ENCODE peak calls at places on chromosomes 3 and 15, in nine cellular contexts. One of them, this sample, is unnamed.

GRCh38 chr3:112984485-112984884 is 6.3 kb upstream of the GTPBP8 start:
- DNase-seq in breast epithelium: no peak
- DNase-seq in endothelial cell of umbilical vein: peak; percentile 57
- DNase-seq in K562: no peak
- DNase-seq in lower leg skin: no peak
- DNase-seq in ovary: no peak
- DNase-seq in tibial nerve: no peak
- DNase-seq in HCT116: no peak
- DNase-seq in body of pancreas: peak; percentile 16
- DNase-seq in this sample: no peak

GRCh38 chr15:34647569-34648334 is 64.3 kb upstream of the GOLGA8B start:
- DNase-seq in K562: peak; percentile 44
- DNase-seq in lower leg skin: no peak
- DNase-seq in tibial nerve: no peak
- DNase-seq in ovary: no peak
- DNase-seq in breast epithelium: no peak
- DNase-seq in endothelial cell of umbilical vein: no peak
- DNase-seq in body of pancreas: peak; percentile 30
- DNase-seq in HCT116: no peak
- DNase-seq in this sample: no peak

GRCh38 chr3:153595186-153595815 is 433.3 kb downstream of the RAP2B start:
- DNase-seq in endothelial cell of umbilical vein: peak; percentile 66
- DNase-seq in body of pancreas: no peak
- DNase-seq in tibial nerve: no peak
- DNase-seq in lower leg skin: no peak
- DNase-seq in breast epithelium: no peak
- DNase-seq in K562: no peak
- DNase-seq in HCT116: peak; percentile 24
- DNase-seq in ovary: no peak
- DNase-seq in this sample: no peak

GRCh38 chr3:155093261-155093660 is 13.1 kb downstream of the MME start:
- DNase-seq in lower leg skin: no peak
- DNase-seq in tibial nerve: no peak
- DNase-seq in K562: no peak
- DNase-seq in endothelial cell of umbilical vein: no peak
- DNase-seq in ovary: no peak
- DNase-seq in body of pancreas: peak; percentile 59
- DNase-seq in HCT116: no peak
- DNase-seq in breast epithelium: no peak
- DNase-seq in this sample: no peak

GRCh38 chr3:9903238-9903624 is 583 bp downstream of the IL17RE start:
- DNase-seq in lower leg skin: no peak
- DNase-seq in body of pancreas: no peak
- DNase-seq in breast epithelium: no peak
- DNase-seq in K562: no peak
- DNase-seq in ovary: no peak
- DNase-seq in tibial nerve: no peak
- DNase-seq in endothelial cell of umbilical vein: peak; percentile 41
- DNase-seq in HCT116: no peak
- DNase-seq in this sample: no peak

GRCh38 chr15:90009301-90010063 is 8.4 kb downstream of the ZNF710 start:
- DNase-seq in HCT116: no peak
- DNase-seq in endothelial cell of umbilical vein: no peak
- DNase-seq in tibial nerve: no peak
- DNase-seq in lower leg skin: peak; percentile 68
- DNase-seq in K562: no peak
- DNase-seq in ovary: no peak
- DNase-seq in body of pancreas: no peak
- DNase-seq in breast epithelium: no peak
- DNase-seq in this sample: no peak

GRCh38 chr3:188470508-188471130 is 316.7 kb downstream of the LPP start:
- DNase-seq in K562: no peak
- DNase-seq in HCT116: no peak
- DNase-seq in body of pancreas: no peak
- DNase-seq in endothelial cell of umbilical vein: no peak
- DNase-seq in ovary: no peak
- DNase-seq in breast epithelium: no peak
- DNase-seq in tibial nerve: no peak
- DNase-seq in lower leg skin: no peak
- DNase-seq in this sample: no peak

GRCh38 chr3:57752307-57752706 is 3.8 kb upstream of the SLMAP start:
- DNase-seq in K562: no peak
- DNase-seq in breast epithelium: no peak
- DNase-seq in HCT116: peak; percentile 88
- DNase-seq in endothelial cell of umbilical vein: peak; percentile 45
- DNase-seq in ovary: no peak
- DNase-seq in lower leg skin: no peak
- DNase-seq in tibial nerve: no peak
- DNase-seq in body of pancreas: peak; percentile 29
- DNase-seq in this sample: no peak

GRCh38 chr15:51737538-51738305 is at the start of gene LYSMD2:
- DNase-seq in K562: peak; percentile 81
- DNase-seq in body of pancreas: peak; percentile 75
- DNase-seq in endothelial cell of umbilical vein: peak; percentile 71
- DNase-seq in ovary: peak; percentile 87
- DNase-seq in breast epithelium: peak; percentile 58
- DNase-seq in tibial nerve: peak; percentile 64
- DNase-seq in HCT116: no peak
- DNase-seq in lower leg skin: peak; percentile 95
- DNase-seq in this sample: peak; percentile 82

GRCh38 chr15:33742807-33743206 is 225.5 kb upstream of the CHRM5 start:
- DNase-seq in K562: no peak
- DNase-seq in lower leg skin: no peak
- DNase-seq in HCT116: no peak
- DNase-seq in breast epithelium: no peak
- DNase-seq in body of pancreas: no peak
- DNase-seq in tibial nerve: no peak
- DNase-seq in endothelial cell of umbilical vein: no peak
- DNase-seq in ovary: no peak
- DNase-seq in this sample: no peak

GRCh38 chr3:122992628-122993570 is 34.7 kb downstream of the SEMA5B start:
- DNase-seq in ovary: no peak
- DNase-seq in body of pancreas: no peak
- DNase-seq in lower leg skin: no peak
- DNase-seq in tibial nerve: no peak
- DNase-seq in endothelial cell of umbilical vein: no peak
- DNase-seq in HCT116: no peak
- DNase-seq in K562: no peak
- DNase-seq in breast epithelium: no peak
- DNase-seq in this sample: no peak

GRCh38 chr15:41585140-41586047 is 26.4 kb downstream of the TYRO3 start:
- DNase-seq in lower leg skin: no peak
- DNase-seq in body of pancreas: peak; percentile 70
- DNase-seq in ovary: peak; percentile 65
- DNase-seq in endothelial cell of umbilical vein: peak; percentile 73
- DNase-seq in tibial nerve: no peak
- DNase-seq in HCT116: no peak
- DNase-seq in K562: no peak
- DNase-seq in breast epithelium: no peak
- DNase-seq in this sample: peak; percentile 73

GRCh38 chr3:116413319-116413718 is 32.0 kb downstream of the LSAMP start:
- DNase-seq in body of pancreas: no peak
- DNase-seq in lower leg skin: no peak
- DNase-seq in K562: no peak
- DNase-seq in HCT116: no peak
- DNase-seq in breast epithelium: no peak
- DNase-seq in ovary: no peak
- DNase-seq in tibial nerve: no peak
- DNase-seq in endothelial cell of umbilical vein: no peak
- DNase-seq in this sample: no peak

DNA sequence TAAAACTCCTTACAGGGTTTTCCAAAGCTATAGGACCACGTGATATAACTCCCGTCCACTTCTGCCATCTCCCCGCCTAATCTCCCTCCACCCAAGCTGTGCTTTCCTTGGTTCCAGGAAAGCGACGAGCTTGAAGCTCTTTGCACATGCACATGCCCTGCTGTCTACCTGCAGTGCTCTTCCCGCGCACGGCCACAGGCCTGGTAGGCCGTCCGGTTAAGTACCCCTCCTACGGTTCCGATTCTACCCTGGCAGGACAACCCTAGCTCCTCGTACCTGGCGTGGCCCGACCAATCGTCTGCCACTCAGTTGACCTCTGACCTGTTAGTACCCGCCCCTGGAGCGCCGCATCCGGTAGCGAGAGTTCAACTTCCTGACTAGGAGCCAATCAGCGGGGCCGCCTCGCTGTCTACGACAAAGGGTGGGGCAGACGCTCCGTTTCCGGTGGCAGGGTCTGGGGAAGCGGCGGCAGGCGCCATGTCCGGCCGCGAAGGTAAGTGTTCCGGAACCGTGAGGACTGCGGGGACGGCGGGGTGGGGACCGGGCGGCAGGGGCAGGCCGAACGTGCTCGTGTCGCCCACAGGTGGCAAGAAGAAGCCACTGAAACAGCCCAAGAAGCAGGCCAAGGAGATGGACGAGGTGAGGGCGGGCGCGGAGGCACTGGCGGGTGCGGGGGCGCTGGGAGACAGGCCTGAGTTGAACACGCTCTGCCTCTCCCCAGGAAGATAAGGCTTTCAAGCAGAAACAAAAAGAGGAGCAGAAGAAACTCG is at the start of the genes CCDC51 and TMA7:
- DNase-seq in tibial nerve: peak; percentile 98
- DNase-seq in lower leg skin: peak; percentile 100
- DNase-seq in endothelial cell of umbilical vein: peak; percentile 96
- DNase-seq in K562: peak; percentile 91
- DNase-seq in ovary: peak; percentile 99
- DNase-seq in HCT116: peak; percentile 96
- DNase-seq in breast epithelium: peak; percentile 100
- DNase-seq in body of pancreas: peak; percentile 99
- DNase-seq in this sample: peak; percentile 100
- TF ChIP-seq POLR2A in tibial nerve: peak; percentile 87
- TF ChIP-seq POLR2A in lower leg skin: no peak
- TF ChIP-seq POLR2A in endothelial cell of umbilical vein: peak; percentile 75
- TF ChIP-seq POLR2A in K562: peak; percentile 91
- TF ChIP-seq POLR2A in ovary: peak; percentile 98
- TF ChIP-seq POLR2A in HCT116: peak; percentile 68
- TF ChIP-seq POLR2A in breast epithelium: peak; percentile 93
- TF ChIP-seq POLR2A in body of pancreas: peak; percentile 90
- TF ChIP-seq POLR2A in this sample: peak; percentile 44

GRCh38 chr3:53229171-53229570 is 26.7 kb downstream of the TKT start:
- DNase-seq in breast epithelium: no peak
- DNase-seq in K562: no peak
- DNase-seq in lower leg skin: no peak
- DNase-seq in endothelial cell of umbilical vein: no peak
- DNase-seq in tibial nerve: no peak
- DNase-seq in ovary: no peak
- DNase-seq in body of pancreas: no peak
- DNase-seq in HCT116: no peak
- DNase-seq in this sample: no peak

GRCh38 chr3:53229606-53230005 is 26.2 kb downstream of the TKT start:
- DNase-seq in tibial nerve: no peak
- DNase-seq in body of pancreas: no peak
- DNase-seq in endothelial cell of umbilical vein: no peak
- DNase-seq in lower leg skin: no peak
- DNase-seq in ovary: no peak
- DNase-seq in K562: no peak
- DNase-seq in HCT116: no peak
- DNase-seq in breast epithelium: no peak
- DNase-seq in this sample: no peak

GRCh38 chr3:53230789-53231188 is 25.0 kb downstream of the TKT start:
- DNase-seq in ovary: no peak
- DNase-seq in breast epithelium: no peak
- DNase-seq in K562: no peak
- DNase-seq in body of pancreas: no peak
- DNase-seq in tibial nerve: no peak
- DNase-seq in lower leg skin: no peak
- DNase-seq in endothelial cell of umbilical vein: no peak
- DNase-seq in HCT116: no peak
- DNase-seq in this sample: no peak

GRCh38 chr3:53231532-53232511 is 24.0 kb downstream of the TKT start:
- DNase-seq in tibial nerve: no peak
- DNase-seq in K562: no peak
- DNase-seq in HCT116: no peak
- DNase-seq in body of pancreas: no peak
- DNase-seq in lower leg skin: no peak
- DNase-seq in breast epithelium: no peak
- DNase-seq in endothelial cell of umbilical vein: no peak
- DNase-seq in ovary: peak; percentile 9
- DNase-seq in this sample: no peak

GRCh38 chr3:53230041-53230621 is 25.7 kb downstream of the TKT start:
- DNase-seq in lower leg skin: no peak
- DNase-seq in HCT116: no peak
- DNase-seq in body of pancreas: no peak
- DNase-seq in breast epithelium: no peak
- DNase-seq in endothelial cell of umbilical vein: no peak
- DNase-seq in tibial nerve: no peak
- DNase-seq in ovary: no peak
- DNase-seq in K562: no peak
- DNase-seq in this sample: no peak
- TF ChIP-seq CTCF in lower leg skin: no peak
- TF ChIP-seq CTCF in HCT116: no peak
- TF ChIP-seq CTCF in body of pancreas: no peak
- TF ChIP-seq CTCF in breast epithelium: no peak
- TF ChIP-seq CTCF in endothelial cell of umbilical vein: no peak
- TF ChIP-seq CTCF in tibial nerve: no peak
- TF ChIP-seq CTCF in ovary: no peak
- TF ChIP-seq CTCF in K562: no peak
- TF ChIP-seq CTCF in this sample: no peak

DNA sequence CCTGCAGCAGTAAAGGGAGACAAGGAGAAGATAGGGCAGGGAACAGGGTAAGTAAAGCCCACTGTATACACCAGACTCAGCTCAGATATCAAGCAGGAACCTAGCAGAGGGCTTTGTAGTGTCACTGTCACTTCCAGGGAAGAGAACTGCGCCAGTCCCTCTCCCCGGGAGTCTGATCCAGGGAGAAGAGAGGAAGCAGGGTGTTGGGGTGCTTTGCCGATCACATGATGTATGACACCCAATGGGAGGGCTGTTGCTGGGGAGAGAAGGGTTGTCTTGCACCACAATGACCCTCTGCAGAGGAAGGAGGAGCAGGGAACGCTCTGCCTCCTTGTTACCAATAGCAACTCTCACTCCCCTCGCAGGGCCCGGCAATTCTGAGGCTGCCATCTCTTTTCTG is 147.2 kb upstream of the SLC2A2 start:
- DNase-seq in body of pancreas: peak; percentile 16
- DNase-seq in tibial nerve: no peak
- DNase-seq in K562: no peak
- DNase-seq in HCT116: no peak
- DNase-seq in lower leg skin: no peak
- DNase-seq in ovary: no peak
- DNase-seq in endothelial cell of umbilical vein: no peak
- DNase-seq in breast epithelium: no peak
- DNase-seq in this sample: no peak
- TF ChIP-seq POLR2A in body of pancreas: peak; percentile 11
- TF ChIP-seq POLR2A in tibial nerve: no peak
- TF ChIP-seq POLR2A in K562: no peak
- TF ChIP-seq POLR2A in HCT116: no peak
- TF ChIP-seq POLR2A in lower leg skin: no peak
- TF ChIP-seq POLR2A in ovary: no peak
- TF ChIP-seq POLR2A in endothelial cell of umbilical vein: no peak
- TF ChIP-seq POLR2A in breast epithelium: no peak
- TF ChIP-seq POLR2A in this sample: no peak

DNA sequence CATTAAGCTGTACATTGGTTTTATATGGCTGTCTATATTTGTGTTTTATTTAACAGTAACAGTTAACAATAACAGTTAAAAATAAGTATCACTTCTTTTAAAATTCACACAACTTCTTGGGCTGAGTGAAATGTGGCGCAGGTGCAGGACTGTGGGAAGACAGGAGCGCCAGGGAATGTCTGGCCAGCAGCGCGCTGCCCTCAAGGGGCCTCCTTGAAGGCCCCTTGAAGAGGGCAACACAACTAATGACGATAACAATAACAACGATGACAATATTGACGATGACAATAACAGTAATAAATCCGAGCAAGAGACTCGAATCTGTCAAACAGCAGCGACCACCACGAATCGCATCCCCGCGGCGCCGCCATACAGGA is 411 bp upstream of the PPP2R3A start:
- DNase-seq in tibial nerve: no peak
- DNase-seq in ovary: no peak
- DNase-seq in body of pancreas: no peak
- DNase-seq in K562: no peak
- DNase-seq in HCT116: no peak
- DNase-seq in lower leg skin: no peak
- DNase-seq in endothelial cell of umbilical vein: no peak
- DNase-seq in breast epithelium: no peak
- DNase-seq in this sample: no peak
- TF ChIP-seq CTCF in tibial nerve: no peak
- TF ChIP-seq CTCF in ovary: no peak
- TF ChIP-seq CTCF in body of pancreas: no peak
- TF ChIP-seq CTCF in K562: no peak
- TF ChIP-seq CTCF in HCT116: no peak
- TF ChIP-seq CTCF in lower leg skin: no peak
- TF ChIP-seq CTCF in endothelial cell of umbilical vein: no peak
- TF ChIP-seq CTCF in breast epithelium: no peak
- TF ChIP-seq CTCF in this sample: no peak